ENCODE peak calls at places on chromosome 5, in nine cellular contexts. S is lower leg skin, E is lower lobe of right lung, L is GM12878, Y is mammary epithelial cell, K is sigmoid colon, U is BJ, D is HCT116, O is HepG2. Q is an unnamed sample.
A peak's percentile ranks its signal among the peaks of the same experiment; 100 is the strongest.

GRCh38 chr5:125481506-125482455 is 735.3 kb upstream of the ZNF608 start:
- DNase-seq in S (no peak), E (no peak), L (no peak), Y (no peak), K (no peak), U (no peak), D (no peak), O (no peak), Q (no peak)

GRCh38 chr5:135651156-135651555 is 72.4 kb upstream of the CXCL14 start:
- DNase-seq in S (peak; percentile 53), E (no peak), L (no peak), Y (peak; percentile 100), K (no peak), U (no peak), D (peak; percentile 10), O (no peak), Q (no peak)

GRCh38 chr5:98781964-98782363 is 8.5 kb downstream of the RGMB start:
- DNase-seq in S (no peak), E (no peak), L (no peak), Y (no peak), K (no peak), U (no peak), D (no peak), O (no peak), Q (no peak)

GRCh38 chr5:159975462-159976019 is 33.4 kb upstream of the TTC1 start:
- DNase-seq in S (no peak), E (no peak), L (no peak), Y (peak; percentile 73), K (no peak), U (peak; percentile 89), D (peak; percentile 41), O (peak; percentile 6), Q (no peak)

GRCh38 chr5:139406960-139407359 is 3.1 kb upstream of the SPATA24 start:
- DNase-seq in S (no peak), E (no peak), L (no peak), Y (no peak), K (no peak), U (no peak), D (no peak), O (no peak), Q (no peak)

GRCh38 chr5:137606401-137606800 is 107.3 kb upstream of the SPOCK1 start:
- DNase-seq in S (no peak), E (no peak), L (no peak), Y (no peak), K (no peak), U (no peak), D (no peak), O (no peak), Q (no peak)

GRCh38 chr5:19270153-19270552 is 717.8 kb downstream of the CDH18 start:
- DNase-seq in S (no peak), E (no peak), L (no peak), Y (no peak), K (no peak), U (no peak), D (no peak), O (no peak), Q (no peak)

GRCh38 chr5:50969207-50970145 is 303.0 kb downstream of the PARP8 start:
- DNase-seq in S (no peak), E (no peak), L (no peak), Y (no peak), K (peak; percentile 68), U (no peak), D (no peak), O (no peak), Q (no peak)

GRCh38 chr5:111461261-111461671 is 51.1 kb downstream of the STARD4 start:
- DNase-seq in S (no peak), E (no peak), L (no peak), Y (peak; percentile 38), K (no peak), U (no peak), D (no peak), O (no peak), Q (no peak)

GRCh38 chr5:111461934-111462333 is 50.4 kb downstream of the STARD4 start:
- DNase-seq in S (no peak), E (no peak), L (no peak), Y (no peak), K (no peak), U (no peak), D (no peak), O (no peak), Q (no peak)

GRCh38 chr5:111463304-111463703 is 49.0 kb downstream of the STARD4 start:
- DNase-seq in S (no peak), E (no peak), L (no peak), Y (no peak), K (no peak), U (no peak), D (no peak), O (no peak), Q (no peak)
- TF ChIP-seq CTCF in S (no peak), E (no peak), L (no peak), Y (no peak), K (no peak), U (no peak), D (no peak), O (no peak), Q (no peak)

GRCh38 chr5:87541668-87542067 is 128.9 kb upstream of the CCNH start:
- DNase-seq in S (no peak), E (no peak), L (no peak), Y (no peak), K (no peak), U (no peak), D (no peak), O (no peak), Q (no peak)
- H3K4me3 ChIP-seq in S (no peak overlapping the region), E (no peak overlapping the region), L (no peak overlapping the region), Y (no peak overlapping the region), K (no peak overlapping the region), U (no peak overlapping the region), D (no peak overlapping the region), O (no peak overlapping the region), Q (no peak overlapping the region)

GRCh38 chr5:163504091-163504931 is 1.1 kb upstream of the MAT2B start:
- DNase-seq in S (peak; percentile 59), E (peak; percentile 49), L (no peak), Y (peak; percentile 59), K (peak; percentile 76), U (no peak), D (no peak), O (peak; percentile 27), Q (no peak)

GRCh38 chr5:163503106-163504090 is 2.0 kb upstream of the MAT2B start:
- DNase-seq in S (peak; percentile 69), E (peak; percentile 63), L (peak; percentile 43), Y (peak; percentile 70), K (peak; percentile 82), U (peak; percentile 54), D (peak; percentile 69), O (peak; percentile 67), Q (peak; percentile 70)

GRCh38 chr5:163506726-163507125 is 1.3 kb downstream of the MAT2B start:
- DNase-seq in S (no peak), E (no peak), L (no peak), Y (peak; percentile 60), K (no peak), U (no peak), D (no peak), O (no peak), Q (no peak)

GRCh38 chr5:163505049-163505474 is 357 bp upstream of the MAT2B start:
- DNase-seq in S (no peak), E (no peak), L (no peak), Y (no peak), K (no peak), U (no peak), D (no peak), O (no peak), Q (no peak)

DNA sequence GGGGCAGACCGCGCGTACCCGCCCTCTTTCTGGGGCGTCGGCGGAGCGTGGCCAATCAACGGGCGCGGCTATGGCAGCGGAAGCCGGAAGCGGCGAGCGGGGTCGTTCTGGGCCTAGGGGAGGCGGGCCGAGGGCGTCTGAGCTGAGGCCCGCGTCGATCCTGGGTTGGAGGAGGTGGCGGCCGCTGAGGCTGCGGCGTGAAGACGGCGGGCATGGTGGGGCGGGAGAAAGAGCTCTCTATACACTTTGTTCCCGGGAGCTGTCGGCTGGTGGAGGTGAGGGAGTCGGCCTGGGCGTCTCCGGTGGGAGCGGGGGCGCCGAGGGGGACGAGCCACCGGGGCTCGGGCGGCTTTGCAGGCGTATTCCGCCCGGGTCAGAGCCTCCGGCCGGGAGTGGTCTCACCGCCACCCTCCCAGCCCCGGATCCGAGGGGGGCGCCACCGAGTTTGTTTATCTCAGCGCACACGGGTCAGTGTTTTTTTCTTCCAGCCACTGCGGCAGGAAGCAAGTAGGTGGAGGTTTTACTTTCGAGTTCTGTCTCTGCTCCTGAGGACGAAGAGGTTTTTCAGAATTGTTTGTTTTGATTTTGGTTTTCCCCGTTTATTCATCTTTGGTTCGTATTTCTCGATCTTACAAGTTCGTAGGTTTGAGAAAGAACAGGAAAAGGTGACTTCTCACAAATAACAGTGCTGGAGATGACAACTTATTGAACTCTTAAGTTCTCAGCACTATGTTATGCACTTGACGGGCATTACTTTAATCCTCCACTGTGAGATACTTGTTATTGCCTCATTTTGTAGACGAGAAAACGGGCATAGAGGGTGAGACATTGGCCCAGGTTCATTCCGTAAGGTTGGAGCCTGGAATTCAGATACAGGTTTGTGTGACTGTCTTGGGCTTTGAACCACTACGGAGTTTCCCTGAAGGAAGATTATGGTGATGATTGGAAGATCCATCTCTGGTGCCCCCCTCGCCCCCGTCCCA is at the start of gene MAT2B:
- DNase-seq in S (peak; percentile 94), E (peak; percentile 97), L (peak; percentile 74), Y (peak; percentile 95), K (peak; percentile 97), U (peak; percentile 43), D (peak; percentile 86), O (peak; percentile 87), Q (peak; percentile 97)
- TF ChIP-seq CTCF in S (peak; percentile 26), E (peak; percentile 57), L (peak; percentile 61), Y (peak; percentile 48), K (no peak), U (peak; percentile 57), D (no peak), O (peak; percentile 81), Q (no peak)

GRCh38 chr5:112957409-112957808 is 19.2 kb upstream of the DCP2 start:
- DNase-seq in S (no peak), E (no peak), L (no peak), Y (no peak), K (no peak), U (no peak), D (no peak), O (no peak), Q (no peak)

GRCh38 chr5:112960316-112960715 is 16.3 kb upstream of the DCP2 start:
- DNase-seq in S (no peak), E (no peak), L (no peak), Y (no peak), K (no peak), U (no peak), D (no peak), O (no peak), Q (no peak)

GRCh38 chr5:112957970-112958773 is 18.4 kb upstream of the DCP2 start:
- DNase-seq in S (peak; percentile 76), E (peak; percentile 72), L (peak; percentile 57), Y (peak; percentile 90), K (peak; percentile 77), U (peak; percentile 81), D (peak; percentile 51), O (peak; percentile 65), Q (peak; percentile 79)

GRCh38 chr5:112956606-112957005 is 20.0 kb upstream of the DCP2 start:
- DNase-seq in S (no peak), E (no peak), L (no peak), Y (no peak), K (no peak), U (no peak), D (no peak), O (no peak), Q (no peak)

DNA sequence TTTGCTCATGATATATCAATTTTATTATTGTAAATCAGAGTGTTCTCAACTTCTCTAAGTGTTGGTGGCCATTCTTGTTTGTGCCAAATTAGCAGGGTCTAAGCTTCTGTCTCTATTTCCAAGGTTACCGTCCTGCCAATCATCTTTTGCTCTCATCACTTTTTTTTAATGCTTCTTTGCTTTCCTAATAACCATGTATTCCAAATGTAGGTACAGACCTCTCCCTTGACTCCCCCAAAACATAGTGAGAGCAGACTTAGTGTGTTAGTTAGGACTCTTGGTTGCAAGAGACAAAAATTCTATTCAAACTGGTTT is 17.9 kb upstream of the DCP2 start:
- DNase-seq in S (no peak), E (no peak), L (no peak), Y (no peak), K (no peak), U (no peak), D (no peak), O (no peak), Q (no peak)
- H3K4me3 ChIP-seq in S (no peak overlapping the region), E (no peak overlapping the region), L (peak overlapping the region; percentile 25), Y (no peak overlapping the region), K (no peak overlapping the region), U (no peak overlapping the region), D (no peak overlapping the region), O (no peak overlapping the region), Q (no peak overlapping the region)

Q was measured in left lung.